ENCODE peak calls at places on chromosome 6, in seven cellular contexts. E is dorsolateral prefrontal cortex, M is HCT116, H is AG10803, Q is uterus, D is colonic mucosa, T is stomach. U is an unnamed sample.

GRCh38 chr6:167827062-167827587 is 414 bp downstream of the AFDN start:
- DNase-seq in E (no peak), M (no peak), H (peak), Q (peak), D (no peak), T (peak), U (peak)

GRCh38 chr6:14396826-14397517 is 279.4 kb downstream of the CD83 start:
- DNase-seq in E (no peak), M (no peak), H (peak), Q (no peak), D (no peak), T (peak), U (no peak)

GRCh38 chr6:163739968-163740367 is 325.4 kb downstream of the QKI start:
- DNase-seq in E (no peak), M (no peak), H (no peak), Q (no peak), D (no peak), T (no peak), U (no peak)

GRCh38 chr6:107673076-107673494 is 151.0 kb downstream of the SCML4 start:
- DNase-seq in E (no peak), M (no peak), H (no peak), Q (no peak), D (no peak), T (no peak), U (no peak)

GRCh38 chr6:130293800-130294199 is 71.0 kb upstream of the SAMD3 start:
- DNase-seq in E (peak), M (peak), H (peak), Q (no peak), D (peak), T (no peak), U (peak)

GRCh38 chr6:484086-484728 is 92.7 kb downstream of the IRF4 start:
- DNase-seq in E (no peak), M (no peak), H (no peak), Q (no peak), D (no peak), T (no peak), U (peak)

GRCh38 chr6:38755874-38756273 is 40.8 kb downstream of the DNAH8 start:
- DNase-seq in E (no peak), M (peak), H (no peak), Q (no peak), D (no peak), T (no peak), U (no peak)

GRCh38 chr6:130178692-130179091 is 44.1 kb downstream of the SAMD3 start:
- DNase-seq in E (no peak), M (peak), H (peak), Q (no peak), D (no peak), T (no peak), U (peak)

GRCh38 chr6:1903780-1904493 is 294.2 kb downstream of the FOXC1 start:
- DNase-seq in E (no peak), M (no peak), H (no peak), Q (peak), D (no peak), T (no peak), U (no peak)

GRCh38 chr6:156839591-156840001 is 62.4 kb downstream of the ARID1B start:
- DNase-seq in E (no peak), M (no peak), H (peak), Q (peak), D (no peak), T (no peak), U (peak)

GRCh38 chr6:144334150-144334708 is 49.1 kb downstream of the UTRN start:
- DNase-seq in E (no peak), M (no peak), H (no peak), Q (no peak), D (peak), T (no peak), U (no peak)

GRCh38 chr6:45704056-45704790 is 311.4 kb downstream of the CLIC5 start:
- DNase-seq in E (no peak), M (no peak), H (peak), Q (no peak), D (no peak), T (no peak), U (no peak)

GRCh38 chr6:23174781-23175361 is 605.5 kb downstream of the HDGFL1 start:
- DNase-seq in E (no peak), M (peak), H (peak), Q (no peak), D (no peak), T (no peak), U (peak)

GRCh38 chr6:131290955-131291354 is 155.7 kb downstream of the AKAP7 start:
- DNase-seq in E (no peak), M (no peak), H (no peak), Q (no peak), D (no peak), T (no peak), U (no peak)

GRCh38 chr6:155259202-155259601 is 4.6 kb upstream of the CLDN20 start:
- DNase-seq in E (no peak), M (no peak), H (no peak), Q (no peak), D (no peak), T (no peak), U (no peak)

GRCh38 chr6:82270791-82271392 is 23.3 kb upstream of the IBTK start:
- DNase-seq in E (no peak), M (peak), H (peak), Q (no peak), D (no peak), T (no peak), U (peak)

GRCh38 chr6:100269189-100269588 is 195.5 kb downstream of the SIM1 start:
- DNase-seq in E (no peak), M (no peak), H (peak), Q (no peak), D (no peak), T (no peak), U (peak)

GRCh38 chr6:167047554-167047953 is 48.4 kb downstream of the CEP43 start:
- DNase-seq in E (no peak), M (no peak), H (no peak), Q (no peak), D (no peak), T (peak), U (no peak)

GRCh38 chr6:149329529-149329928 is 12.0 kb downstream of the TAB2 start:
- DNase-seq in E (no peak), M (no peak), H (no peak), Q (no peak), D (no peak), T (no peak), U (no peak)

GRCh38 chr6:142987490-142987889 is 42.5 kb upstream of the HIVEP2 start:
- DNase-seq in E (no peak), M (no peak), H (no peak), Q (no peak), D (no peak), T (no peak), U (no peak)

GRCh38 chr6:92181347-92181746 is 1238.0 kb downstream of the EPHA7 start:
- DNase-seq in E (no peak), M (no peak), H (no peak), Q (no peak), D (no peak), T (no peak), U (no peak)

GRCh38 chr6:157152544-157152943 is 170.8 kb downstream of the TMEM242 start:
- DNase-seq in E (no peak), M (no peak), H (peak), Q (no peak), D (no peak), T (no peak), U (no peak)

GRCh38 chr6:98836025-98836961 is 1.9 kb downstream of the POU3F2 start:
- DNase-seq in E (peak), M (no peak), H (no peak), Q (no peak), D (no peak), T (no peak), U (no peak)

GRCh38 chr6:30798501-30798900 is 54.2 kb upstream of the IER3 start:
- DNase-seq in E (no peak), M (no peak), H (no peak), Q (no peak), D (no peak), T (no peak), U (no peak)

GRCh38 chr6:69790629-69791028 is 6.2 kb downstream of the LMBRD1 start:
- DNase-seq in E (no peak), M (no peak), H (no peak), Q (no peak), D (no peak), T (no peak), U (no peak)
- H3K4me3 ChIP-seq in E (no peak), M (no peak), H (no peak), Q (no peak), D (no peak), T (no peak), U (no peak)

GRCh38 chr6:71419954-71420692 is 131.5 kb downstream of the OGFRL1 start:
- DNase-seq in E (no peak), M (no peak), H (peak), Q (peak), D (peak), T (peak), U (peak)
- TF ChIP-seq CTCF in E (peak), M (no peak), H (no peak), Q (peak), D (no peak), T (no peak), U (no peak)

GRCh38 chr6:94727710-94728109 is 849.6 kb upstream of the MANEA start:
- DNase-seq in E (no peak), M (no peak), H (no peak), Q (no peak), D (no peak), T (no peak), U (no peak)
- H3K4me3 ChIP-seq in E (no peak), M (no peak), H (no peak), Q (no peak), D (no peak), T (no peak), U (no peak)

GRCh38 chr6:150740453-150740852 is 125.0 kb upstream of the MTHFD1L start:
- DNase-seq in E (no peak), M (no peak), H (no peak), Q (no peak), D (no peak), T (no peak), U (no peak)
- TF ChIP-seq CTCF in E (no peak), M (no peak), H (no peak), Q (no peak), D (no peak), T (no peak), U (no peak)

GRCh38 chr6:39791311-39791710 is 865 bp upstream of the DAAM2 start:
- DNase-seq in E (peak), M (no peak), H (peak), Q (no peak), D (no peak), T (no peak), U (peak)

GRCh38 chr6:39790772-39791171 is 1.4 kb upstream of the DAAM2 start:
- DNase-seq in E (no peak), M (no peak), H (peak), Q (no peak), D (no peak), T (peak), U (no peak)

GRCh38 chr6:39793528-39793927 is 1.4 kb downstream of the DAAM2 start:
- DNase-seq in E (no peak), M (no peak), H (no peak), Q (no peak), D (no peak), T (no peak), U (no peak)

GRCh38 chr6:39792501-39793450 is 600 bp downstream of the DAAM2 start:
- DNase-seq in E (no peak), M (no peak), H (peak), Q (peak), D (no peak), T (no peak), U (no peak)

GRCh38 chr6:39791850-39792500 is at the start of gene DAAM2:
- DNase-seq in E (no peak), M (no peak), H (peak), Q (peak), D (peak), T (peak), U (peak)
- H3K4me3 ChIP-seq in E (peak), M (no peak), H (peak), Q (peak), D (peak), T (peak), U (peak)

GRCh38 chr6:26246553-26246952 is 118.4 kb upstream of the BTN3A2 start:
- DNase-seq in E (no peak), M (no peak), H (no peak), Q (no peak), D (no peak), T (no peak), U (no peak)

GRCh38 chr6:26249709-26249958 is 115.4 kb upstream of the BTN3A2 start:
- DNase-seq in E (no peak), M (no peak), H (no peak), Q (no peak), D (peak), T (no peak), U (peak)

GRCh38 chr6:26251354-26252081 is 113.5 kb upstream of the BTN3A2 start:
- DNase-seq in E (peak), M (no peak), H (peak), Q (no peak), D (peak), T (peak), U (peak)

GRCh38 chr6:26250806-26251075 is 114.3 kb upstream of the BTN3A2 start:
- DNase-seq in E (no peak), M (no peak), H (no peak), Q (no peak), D (peak), T (no peak), U (peak)

GRCh38 chr6:26249959-26250805 is 114.8 kb upstream of the BTN3A2 start:
- DNase-seq in E (no peak), M (no peak), H (peak), Q (no peak), D (peak), T (peak), U (peak)
- TF ChIP-seq CTCF in E (no peak), M (no peak), H (peak), Q (peak), D (peak), T (no peak), U (peak)

GRCh38 chr6:66663127-66663526 is 956.1 kb upstream of the EYS start:
- DNase-seq in E (no peak), M (no peak), H (no peak), Q (no peak), D (no peak), T (no peak), U (no peak)
- H3K4me3 ChIP-seq in E (no peak), M (no peak), H (no peak), Q (no peak), D (no peak), T (no peak), U (no peak)

GRCh38 chr6:37177083-37177949 is 7.4 kb downstream of the PIM1 start:
- DNase-seq in E (no peak), M (no peak), H (no peak), Q (no peak), D (no peak), T (no peak), U (no peak)
- TF ChIP-seq CTCF in E (no peak), M (no peak), H (no peak), Q (no peak), D (no peak), T (no peak), U (peak)

DNA sequence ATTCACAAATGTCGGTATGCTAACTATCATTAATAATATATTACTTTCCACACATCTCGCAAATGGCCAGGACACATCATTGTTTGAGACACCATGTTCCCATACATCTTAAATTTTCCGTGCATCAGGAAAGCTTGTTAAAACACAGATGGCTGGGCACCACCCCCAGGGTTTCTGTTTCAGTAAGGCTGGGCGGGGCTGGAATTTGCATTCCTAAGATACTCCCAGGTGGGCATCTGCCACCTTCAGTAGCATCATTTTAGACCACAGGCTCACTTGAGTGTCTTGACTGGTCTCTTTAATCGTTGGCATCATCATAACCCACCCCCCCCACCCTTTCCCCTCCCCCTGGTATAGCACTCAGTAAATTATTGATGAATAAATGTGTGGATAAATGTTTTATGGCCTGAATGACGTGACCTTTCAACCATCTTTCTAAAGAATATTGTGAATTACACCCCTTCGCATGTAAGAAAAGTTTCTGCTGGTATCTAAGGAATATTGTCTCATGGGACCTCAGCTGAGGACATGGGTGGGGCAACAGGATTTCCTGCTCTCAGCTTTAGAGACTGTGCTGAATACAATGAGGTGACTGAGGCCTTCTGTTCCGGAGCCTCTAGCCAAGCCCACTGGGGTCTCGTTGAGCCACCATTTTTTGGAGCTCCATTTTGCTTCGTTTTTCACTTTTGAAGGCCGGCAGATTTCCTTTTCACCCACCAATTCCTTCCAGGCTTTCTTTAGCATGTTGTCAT is 124.1 kb upstream of the NEDD9 start:
- DNase-seq in E (no peak), M (no peak), H (no peak), Q (no peak), D (peak), T (no peak), U (peak)
- H3K4me3 ChIP-seq in E (no peak), M (no peak), H (no peak), Q (no peak), D (no peak), T (no peak), U (no peak)

U was measured in fibroblast of pulmonary artery.